ENCODE peak calls at places on chromosomes 13 and 19, in five cellular contexts. S, D, Z, P and R are unnamed samples.

GRCh38 chr13:108859202-108860012 is 230.0 kb downstream of the MYO16 start:
- DNase-seq in D (no peak), S (no peak), Z (no peak), P (no peak), R (no peak)

GRCh38 chr13:81104316-81104715 is 763.4 kb upstream of the SPRY2 start:
- DNase-seq in D (no peak), S (no peak), P (no peak), Z (no peak), R (no peak)

GRCh38 chr13:60019119-60019993 is 144.4 kb downstream of the DIAPH3 start:
- DNase-seq in S (no peak), Z (no peak), P (no peak), D (no peak), R (no peak)

GRCh38 chr19:34256835-34257558 is 2.6 kb downstream of the GARRE1 start:
- DNase-seq in D (no peak), S (no peak), Z (no peak), P (peak), R (no peak)

GRCh38 chr13:99227331-99227900 is 26.8 kb downstream of the UBAC2 start:
- DNase-seq in Z (no peak), D (no peak), P (no peak), S (no peak), R (no peak)

GRCh38 chr19:35206379-35206778 is 22.2 kb downstream of the FAM187B start:
- DNase-seq in D (no peak), S (no peak), P (peak), Z (peak), R (no peak)

GRCh38 chr19:40960062-40960685 is 30.9 kb upstream of the CYP2B6 start:
- DNase-seq in S (no peak), Z (peak), P (no peak), D (no peak), R (no peak)

GRCh38 chr13:111278258-111278657 is 42.2 kb upstream of the TEX29 start:
- DNase-seq in S (no peak), D (no peak), P (no peak), Z (no peak), R (no peak)

GRCh38 chr13:49410006-49410405 is 33.9 kb downstream of the CAB39L start:
- DNase-seq in Z (no peak), P (no peak), D (no peak), S (no peak), R (peak)

GRCh38 chr13:44697058-44697457 is 120.9 kb upstream of the TSC22D1 start:
- DNase-seq in D (no peak), P (no peak), Z (no peak), S (no peak), R (peak)

GRCh38 chr13:46666727-46667456 is 113.9 kb downstream of the LRCH1 start:
- DNase-seq in S (no peak), Z (no peak), D (no peak), P (no peak), R (no peak)

GRCh38 chr19:34224996-34225658 is 29.2 kb upstream of the GARRE1 start:
- DNase-seq in S (no peak), P (no peak), Z (no peak), D (no peak), R (no peak)

GRCh38 chr13:110249326-110249725 is 57.6 kb downstream of the COL4A1 start:
- DNase-seq in Z (no peak), D (no peak), S (no peak), P (no peak), R (no peak)

GRCh38 chr13:112984954-112985802 is 16.2 kb downstream of the MCF2L start:
- DNase-seq in P (peak), D (no peak), S (no peak), Z (peak), R (no peak)

GRCh38 chr13:43725460-43725859 is 61.3 kb downstream of the ENOX1 start:
- DNase-seq in P (no peak), S (no peak), D (peak), Z (no peak), R (no peak)

GRCh38 chr19:19062454-19063182 is 1.2 kb upstream of the SLC25A42 start:
- DNase-seq in S (no peak), D (peak), Z (no peak), P (no peak), R (peak)

GRCh38 chr19:23460656-23461055 is 65.4 kb upstream of the ZNF91 start:
- DNase-seq in P (no peak), D (no peak), S (no peak), Z (no peak), R (no peak)

GRCh38 chr19:45507864-45508680 is 793 bp downstream of the VASP start:
- DNase-seq in D (peak), P (peak), Z (peak), S (peak), R (peak)

GRCh38 chr19:17755977-17756670 is 4.8 kb downstream of the FCHO1 start:
- DNase-seq in S (no peak), D (peak), P (peak), Z (peak), R (peak)

GRCh38 chr13:41637578-41637977 is 180.2 kb downstream of the RGCC start:
- DNase-seq in S (no peak), D (no peak), Z (no peak), P (no peak), R (no peak)

GRCh38 chr13:48783831-48784230 is 130.1 kb downstream of the CYSLTR2 start:
- DNase-seq in Z (no peak), P (no peak), S (no peak), D (no peak), R (no peak)

GRCh38 chr19:37905936-37906867 is at the start of gene WDR87:
- DNase-seq in D (peak), S (peak), P (peak), Z (peak), R (peak)

GRCh38 chr13:30697177-30697953 is 38.0 kb upstream of the ALOX5AP start:
- DNase-seq in Z (no peak), D (no peak), S (no peak), P (no peak), R (no peak)

GRCh38 chr13:33353210-33353609 is 67.7 kb upstream of the STARD13 start:
- DNase-seq in S (no peak), D (peak), P (peak), Z (peak), R (peak)

GRCh38 chr19:17424743-17425365 is 5.0 kb downstream of the MVB12A start:
- DNase-seq in Z (no peak), D (peak), S (no peak), P (no peak), R (peak)

DNA sequence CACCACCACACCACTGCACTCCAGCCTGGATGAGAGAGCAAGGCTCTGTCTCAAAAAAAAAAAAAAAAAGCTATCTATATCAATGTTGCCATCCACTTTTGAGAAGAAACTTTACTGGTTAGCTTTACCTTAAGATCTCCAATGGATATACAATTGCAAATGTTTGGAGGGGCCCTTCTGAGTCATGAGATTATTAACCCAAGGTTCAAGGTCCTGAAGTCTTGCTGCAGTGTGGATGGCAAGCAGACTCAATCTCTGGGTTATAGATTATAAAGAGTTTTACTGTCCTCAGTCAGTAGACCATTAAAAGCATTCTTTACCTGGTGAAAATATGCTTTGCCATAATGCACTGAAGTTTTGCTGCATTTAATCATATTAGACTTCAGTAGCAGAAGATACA is 3.7 kb upstream of the ZNF431 start:
- DNase-seq in P (no peak), Z (no peak), S (no peak), D (no peak), R (no peak)
- TF ChIP-seq POLR2A in P (no peak), Z (no peak), S (no peak), D (no peak), R (no peak)

DNA sequence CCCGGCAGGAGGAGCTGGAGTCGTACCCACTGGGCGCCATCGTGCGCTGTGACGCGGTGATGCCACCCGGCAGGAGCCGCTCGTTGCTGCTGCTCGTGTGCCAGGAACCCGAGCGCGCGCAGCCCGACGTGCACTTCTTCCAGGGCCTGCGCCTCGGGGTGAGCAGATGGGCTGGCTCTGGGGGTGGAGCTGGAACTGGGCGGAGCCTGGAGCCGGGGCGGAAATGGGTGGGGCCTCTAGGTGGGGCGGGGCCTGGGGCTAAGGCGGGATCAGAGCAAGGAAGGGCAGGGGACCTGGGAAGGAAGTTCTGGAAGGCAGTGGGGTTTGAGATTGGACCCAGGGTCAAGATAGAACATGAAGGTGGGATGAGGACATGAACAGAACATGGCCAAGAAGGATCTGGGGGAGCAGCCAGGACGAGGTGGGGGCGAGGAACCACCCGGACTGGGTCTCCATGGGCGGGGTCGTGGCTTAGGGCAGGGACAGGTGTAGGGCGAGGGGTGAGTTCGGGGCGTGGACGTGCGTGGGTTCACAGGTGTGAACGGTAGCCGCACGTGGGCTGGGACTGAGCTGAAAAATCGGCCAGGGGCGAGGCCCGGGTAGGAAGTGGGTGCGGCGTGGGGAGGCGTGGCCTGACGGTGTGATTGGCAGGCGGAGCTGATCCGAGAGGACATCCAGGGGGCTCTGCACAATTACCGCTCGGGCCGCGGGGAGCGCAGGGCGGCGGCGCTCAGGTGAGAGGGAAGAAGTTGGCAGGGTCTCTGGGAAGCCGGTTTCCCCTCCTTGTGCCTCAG is 4.6 kb downstream of the EPS8L1 start:
- DNase-seq in S (peak), Z (peak), D (peak), P (peak), R (peak)
- TF ChIP-seq POLR2A in S (no peak), Z (no peak), D (no peak), P (peak), R (peak)

GRCh38 chr19:39408392-39409206 is 2.0 kb downstream of the ZFP36 start:
- DNase-seq in S (peak), Z (peak), P (no peak), D (no peak), R (no peak)

GRCh38 chr19:39409207-39409885 is 2.7 kb downstream of the ZFP36 start:
- DNase-seq in S (peak), Z (peak), P (peak), D (peak), R (peak)

GRCh38 chr19:39410620-39411005 is 1.9 kb upstream of the PLEKHG2 start:
- DNase-seq in D (no peak), S (no peak), Z (peak), P (no peak), R (no peak)

GRCh38 chr19:39411006-39411831 is 1.2 kb upstream of the PLEKHG2 start:
- DNase-seq in P (peak), S (peak), D (peak), Z (peak), R (no peak)

GRCh38 chr19:39409886-39410619 is 2.4 kb upstream of the PLEKHG2 start:
- DNase-seq in D (peak), S (peak), P (peak), Z (peak), R (peak)
- TF ChIP-seq POLR2A in D (peak), S (peak), P (peak), Z (peak), R (peak)

GRCh38 chr13:94860981-94861407 is 148.6 kb upstream of the SOX21 start:
- DNase-seq in S (no peak), Z (no peak), P (no peak), D (no peak), R (no peak)
- TF ChIP-seq POLR2A in S (no peak), Z (no peak), P (no peak), D (no peak), R (no peak)

GRCh38 chr19:14497347-14497921 is 1.5 kb upstream of the GIPC1 start:
- DNase-seq in S (no peak), Z (peak), P (no peak), D (peak), R (no peak)
- TF ChIP-seq POLR2A in S (no peak), Z (peak), P (no peak), D (no peak), R (no peak)

DNA sequence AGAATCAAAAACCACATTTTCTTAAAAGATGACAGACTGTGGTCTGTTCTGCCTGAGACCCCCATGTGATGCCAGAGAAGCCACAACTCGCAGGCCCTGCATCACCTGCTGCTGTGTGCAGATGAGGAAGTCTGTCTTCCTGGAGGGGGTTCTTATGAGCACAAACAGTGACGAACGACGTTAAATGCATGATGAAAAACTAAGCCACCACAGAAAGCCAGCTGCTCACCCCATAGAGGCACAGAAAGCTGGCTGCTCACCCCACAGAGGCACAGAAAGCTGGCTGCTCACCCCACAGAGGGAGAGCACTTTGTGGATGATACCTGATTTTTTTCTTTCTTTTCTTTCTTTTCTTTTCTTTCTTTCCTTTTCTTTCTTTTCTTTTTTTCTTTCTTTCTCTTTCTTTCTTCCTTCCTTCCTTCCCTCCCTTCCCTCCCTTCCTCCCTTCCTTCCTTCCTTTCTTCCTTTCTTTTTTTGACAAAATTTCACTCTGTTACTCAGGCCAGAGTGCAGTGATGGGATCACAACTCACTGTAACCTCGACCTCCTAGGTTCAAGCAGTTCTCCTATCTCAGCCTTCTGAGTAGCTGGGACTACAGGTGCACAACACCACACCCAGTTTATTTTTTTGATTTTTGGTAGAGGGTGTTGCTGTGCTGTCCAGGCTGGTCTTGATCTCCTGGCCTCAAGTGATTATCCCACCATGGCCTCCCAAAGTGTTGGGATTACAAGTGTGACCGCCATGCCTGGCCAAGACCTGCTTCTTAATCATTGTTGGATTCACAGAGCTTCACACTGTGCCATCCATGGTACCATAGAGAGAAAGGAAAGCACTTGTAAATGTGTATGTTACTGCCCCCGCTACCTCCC is 1191.4 kb downstream of the UQCRFS1 start:
- DNase-seq in S (no peak), D (no peak), Z (no peak), P (no peak), R (no peak)
- TF ChIP-seq POLR2A in S (no peak), D (no peak), Z (no peak), P (no peak), R (no peak)

GRCh38 chr19:58562126-58563033 is 4.0 kb upstream of the UBE2M start:
- DNase-seq in D (peak), P (peak), Z (no peak), S (no peak), R (no peak)
- TF ChIP-seq POLR2A in D (peak), P (no peak), Z (no peak), S (peak), R (peak)

DNA sequence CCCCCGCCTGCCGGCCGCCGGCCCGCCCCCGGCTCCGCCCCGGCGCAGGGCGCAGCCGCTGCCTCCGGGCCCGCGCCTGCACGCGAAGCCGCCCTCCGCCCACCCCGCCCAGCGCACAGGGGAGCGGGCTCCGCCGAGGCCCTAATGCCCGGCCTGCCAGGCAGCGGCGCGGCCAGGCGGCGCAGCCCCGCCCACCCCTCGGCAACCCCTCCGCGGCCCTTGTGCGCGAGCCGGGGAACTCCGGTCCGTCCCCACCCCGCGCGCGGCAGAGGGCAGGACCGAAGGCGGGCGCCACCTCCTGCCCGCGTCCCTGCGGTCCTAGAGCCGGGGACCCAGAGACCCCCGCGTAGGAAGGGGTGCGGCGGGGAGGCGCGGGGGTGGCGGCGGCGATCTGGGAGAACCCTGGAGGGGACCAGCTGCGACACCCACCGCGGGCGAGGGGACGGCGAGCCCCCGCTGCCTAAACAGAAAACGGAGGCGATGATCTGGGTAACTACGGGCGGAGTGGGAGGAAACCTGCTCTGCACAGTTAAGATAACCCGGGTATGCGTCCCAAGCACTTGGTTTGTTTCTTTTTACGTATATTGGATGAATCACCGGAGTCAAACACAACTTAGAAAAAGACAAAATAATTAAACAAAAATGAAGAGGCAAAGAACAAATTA is 351 bp upstream of the USP12 start:
- DNase-seq in Z (peak), P (peak), S (peak), D (peak), R (peak)
- TF ChIP-seq POLR2A in Z (peak), P (peak), S (peak), D (peak), R (peak)

DNA sequence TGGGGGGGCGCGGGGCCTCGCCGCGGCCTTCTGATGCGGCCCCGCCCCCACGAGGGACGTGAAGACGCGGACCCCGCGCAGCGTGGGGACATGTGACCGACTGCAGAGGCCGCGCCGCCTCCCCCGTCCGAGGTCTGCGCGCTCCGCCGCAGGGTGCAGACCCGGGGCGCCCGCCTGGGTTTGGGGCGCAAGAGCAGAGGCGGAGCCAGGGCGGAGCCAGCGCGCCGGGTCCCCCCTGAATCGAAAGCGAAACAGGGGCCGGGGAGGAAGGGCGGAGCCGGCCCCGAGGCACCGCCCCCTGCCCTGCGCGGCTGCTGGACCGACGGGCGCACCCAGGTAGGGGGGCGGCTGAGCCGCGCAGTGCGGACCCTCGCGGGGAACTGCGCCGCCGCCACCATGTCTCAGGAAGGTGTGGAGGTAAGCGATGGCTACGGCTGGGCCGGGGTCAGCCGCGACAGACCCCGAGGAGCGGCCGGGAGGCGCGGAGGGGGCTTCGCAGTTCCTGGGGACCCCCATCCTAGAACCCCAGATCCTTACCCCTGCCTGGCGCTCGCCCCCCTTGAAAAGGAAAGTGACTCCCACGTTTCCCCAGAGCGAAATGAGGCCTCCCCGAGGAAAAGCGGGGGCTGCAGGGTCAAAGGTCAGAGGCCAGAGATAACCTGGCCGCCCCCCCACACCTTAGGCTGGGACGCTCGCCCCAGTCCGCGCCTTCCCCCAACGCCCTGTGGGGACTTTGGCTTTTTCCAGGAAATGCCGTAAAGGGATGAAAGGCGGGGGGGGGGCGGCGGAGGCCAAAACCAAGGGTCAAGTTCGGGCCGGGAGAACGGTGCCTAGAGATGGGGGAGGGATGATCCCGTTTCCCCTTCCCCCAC is at the start of gene SHFL:
- DNase-seq in Z (peak), S (peak), P (peak), D (peak), R (peak)
- TF ChIP-seq POLR2A in Z (no peak), S (peak), P (peak), D (peak), R (peak)

DNA sequence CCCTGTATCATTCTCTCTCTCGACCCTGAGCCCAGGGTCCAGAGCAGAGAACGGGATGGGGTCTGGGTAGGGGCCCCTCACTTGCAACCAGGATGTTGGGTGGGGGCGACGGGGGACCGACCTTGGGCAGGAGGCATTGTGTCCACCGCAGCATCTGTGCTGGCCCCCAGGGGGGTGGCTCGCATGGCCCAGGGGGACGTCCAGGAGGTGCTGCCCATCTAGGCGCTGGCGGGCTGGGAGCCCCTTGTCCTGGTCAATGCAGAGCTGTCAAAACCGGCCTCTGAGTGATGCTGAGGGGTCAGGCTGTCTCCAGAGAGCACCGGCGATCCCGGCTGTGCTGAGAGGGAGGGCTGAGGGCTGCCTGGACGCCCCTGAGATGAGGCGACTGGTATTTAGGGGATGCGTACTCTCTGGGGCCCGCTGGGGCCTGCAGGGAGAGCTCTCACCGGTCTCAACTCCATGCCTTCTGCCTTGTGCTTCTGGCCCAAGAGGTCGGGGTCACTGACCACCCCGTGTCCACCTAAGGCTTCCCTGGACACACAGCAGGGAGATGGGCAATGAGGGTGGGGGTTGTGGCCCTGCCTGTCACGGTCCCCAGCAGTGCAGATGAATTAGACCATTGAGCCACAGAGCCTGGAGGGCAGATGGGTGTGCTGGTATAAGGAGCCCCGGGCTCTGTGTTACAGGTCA is 8.5 kb downstream of the RPS9 start:
- DNase-seq in D (no peak), P (no peak), Z (no peak), S (no peak), R (no peak)
- TF ChIP-seq POLR2A in D (no peak), P (no peak), Z (no peak), S (no peak), R (no peak)